ENCODE peak calls at places on chromosome 22, in four cellular contexts. C, L, V and B are unnamed samples.

GRCh38 chr22:44671742-44672141 is 30.3 kb upstream of the PRR5 start:
- DNase-seq in V (peak; percentile 83), C (no peak), L (no peak), B (peak; percentile 42)

GRCh38 chr22:26550498-26551033 is 38.3 kb upstream of the TFIP11 start:
- DNase-seq in C (no peak), L (no peak), V (peak; percentile 98), B (no peak)

GRCh38 chr22:19663286-19663815 is 51.0 kb upstream of the SEPTIN5 start:
- DNase-seq in L (no peak), V (peak; percentile 76), C (peak; percentile 94), B (peak; percentile 65)

GRCh38 chr22:30502911-30503310 is 2.6 kb downstream of the SEC14L4 start:
- DNase-seq in V (no peak), C (no peak), L (no peak), B (no peak)

GRCh38 chr22:45402466-45402865 is 10.9 kb downstream of the SMC1B start:
- DNase-seq in L (no peak), C (no peak), V (no peak), B (no peak)

GRCh38 chr22:32044913-32045312 is 1.9 kb downstream of the SLC5A1 start:
- DNase-seq in V (no peak), L (no peak), C (no peak), B (no peak)

GRCh38 chr22:40519284-40519947 is 117.1 kb downstream of the MRTFA start:
- DNase-seq in V (no peak), L (no peak), C (no peak), B (peak; percentile 36)

GRCh38 chr22:29306175-29306829 is at the start of gene GAS2L1:
- DNase-seq in L (no peak), V (peak; percentile 73), C (peak; percentile 85), B (peak; percentile 70)

GRCh38 chr22:27730649-27731433 is 70.7 kb downstream of the MN1 start:
- DNase-seq in L (no peak), C (no peak), V (no peak), B (no peak)

DNA sequence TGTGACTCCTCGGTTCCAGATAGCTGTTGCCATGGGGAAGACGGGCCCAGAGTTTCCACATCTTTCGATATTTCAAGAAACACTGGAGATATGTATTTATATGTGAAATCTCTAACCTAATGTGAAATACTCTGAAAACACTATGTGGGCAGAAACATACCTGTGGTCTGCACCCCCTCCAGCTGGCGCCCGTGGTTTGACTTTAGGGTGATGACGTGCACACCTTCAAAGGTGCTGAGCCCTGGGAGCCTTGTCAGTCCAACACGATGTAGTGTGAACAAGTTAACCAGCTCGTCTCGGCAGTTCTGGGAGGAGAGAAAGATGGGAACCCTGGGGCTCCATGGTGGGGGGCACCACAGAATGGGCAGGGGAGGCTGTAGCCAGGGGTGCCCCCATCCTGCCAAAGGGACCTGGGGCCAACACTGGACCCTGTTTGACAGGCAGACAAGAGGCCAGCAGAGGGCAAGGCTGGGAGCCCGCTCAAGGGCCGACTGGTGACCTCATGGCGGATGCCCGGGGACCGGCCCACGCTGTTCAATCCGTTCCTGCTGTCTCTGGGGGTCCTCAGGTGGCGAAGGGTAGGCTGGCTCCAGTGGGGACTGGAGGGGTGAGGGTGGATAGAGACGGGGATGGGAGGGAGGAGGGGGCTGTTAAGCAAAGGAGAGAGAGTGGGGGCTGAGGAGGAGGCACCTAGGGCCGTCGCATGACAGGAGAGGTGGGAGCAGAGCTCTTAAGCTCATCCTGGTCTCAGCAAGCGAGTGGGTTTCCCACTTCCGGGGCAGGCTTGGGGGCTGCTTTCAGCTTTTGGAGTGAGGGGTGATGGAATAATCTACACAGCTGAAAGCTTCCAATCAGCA is 43.8 kb downstream of the TRIOBP start:
- DNase-seq in V (no peak), L (no peak), C (no peak), B (peak; percentile 56)
- H3K9me3 ChIP-seq in V (no peaks in the 10 kb centered on the region), L (no peaks in the 10 kb centered on the region), C (no peaks in the 10 kb centered on the region), B (no peaks in the 10 kb centered on the region)

GRCh38 chr22:36776722-36777121 is 803 bp upstream of the IFT27 start:
- DNase-seq in V (no peak), L (no peak), C (no peak), B (no peak)

GRCh38 chr22:36773935-36774334 is 2.0 kb downstream of the IFT27 start:
- DNase-seq in V (peak; percentile 49), L (no peak), C (peak; percentile 23), B (peak; percentile 31)

GRCh38 chr22:36778020-36778419 is 2.1 kb upstream of the IFT27 start:
- DNase-seq in L (no peak), C (no peak), V (no peak), B (no peak)

GRCh38 chr22:36775589-36775965 is 342 bp downstream of the IFT27 start:
- DNase-seq in C (peak; percentile 31), V (peak; percentile 5), L (no peak), B (peak; percentile 7)

DNA sequence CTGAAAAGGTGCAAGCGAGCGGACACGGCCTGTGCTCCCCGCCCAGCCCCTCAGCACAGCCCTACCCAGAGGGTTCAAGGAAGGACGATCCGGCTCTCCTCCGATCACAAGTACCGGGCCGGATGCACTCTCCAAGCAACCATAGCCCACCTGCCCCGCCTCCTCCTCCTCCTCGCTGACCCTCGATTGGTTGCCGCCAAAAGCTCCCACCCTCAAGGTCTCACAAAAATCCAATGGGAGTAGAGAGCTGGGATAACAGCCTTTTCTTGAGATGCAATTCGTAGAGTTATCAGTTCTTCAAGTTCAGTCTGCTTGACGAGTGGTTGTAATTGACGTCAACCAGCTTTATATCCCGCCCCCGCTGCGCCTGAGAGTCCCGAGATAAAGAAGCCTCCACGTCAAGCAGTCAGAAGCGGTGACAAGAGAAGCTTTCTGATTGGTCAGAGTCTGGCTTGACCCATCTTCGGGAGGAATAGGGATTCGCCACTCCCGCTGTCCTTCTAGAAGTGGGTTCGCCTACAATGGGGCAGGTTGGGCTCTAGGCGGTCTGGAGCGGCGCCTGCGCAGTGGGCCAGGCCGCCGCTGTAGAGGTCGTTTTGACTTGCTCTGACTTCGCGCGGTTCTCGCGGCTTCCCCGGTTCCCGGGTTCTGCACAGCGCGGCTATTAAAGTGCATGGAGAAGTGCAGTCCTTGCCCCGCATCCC is at the start of gene IFT27:
- DNase-seq in C (peak; percentile 100), V (peak; percentile 100), L (peak; percentile 97), B (peak; percentile 100)
- H3K9ac ChIP-seq in C (peak within 1 kb of the TSS; percentile 60), V (peak within 1 kb of the TSS; percentile 56), L (peak within 1 kb of the TSS; percentile 85), B (peak within 1 kb of the TSS; percentile 63)

DNA sequence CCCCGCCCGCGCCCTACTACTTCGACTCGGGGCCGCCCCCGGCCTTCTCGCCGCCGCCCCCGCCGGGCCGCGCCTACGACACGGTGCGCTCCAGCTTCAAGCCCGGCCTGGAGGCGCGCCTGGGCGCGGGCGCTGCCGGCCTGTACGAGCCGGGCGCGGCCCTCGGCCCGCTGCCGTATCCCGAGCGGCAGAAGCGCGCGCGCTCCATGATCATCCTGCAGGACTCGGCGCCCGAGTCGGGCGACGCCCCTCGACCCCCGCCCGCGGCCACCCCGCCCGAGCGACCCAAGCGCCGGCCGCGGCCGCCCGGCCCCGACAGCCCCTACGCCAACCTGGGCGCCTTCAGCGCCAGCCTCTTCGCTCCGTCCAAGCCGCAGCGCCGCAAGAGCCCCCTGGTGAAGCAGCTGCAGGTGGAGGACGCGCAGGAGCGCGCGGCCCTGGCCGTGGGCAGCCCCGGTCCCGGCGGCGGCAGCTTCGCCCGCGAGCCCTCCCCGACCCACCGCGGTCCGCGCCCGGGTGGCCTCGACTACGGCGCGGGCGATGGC is 17.6 kb upstream of the ACR start:
- DNase-seq in V (no peak), C (no peak), L (no peak), B (no peak)
- H3K4me3 ChIP-seq in V (no peak overlapping the region), C (no peak overlapping the region), L (peak overlapping the region; percentile 36), B (no peak overlapping the region)

DNA sequence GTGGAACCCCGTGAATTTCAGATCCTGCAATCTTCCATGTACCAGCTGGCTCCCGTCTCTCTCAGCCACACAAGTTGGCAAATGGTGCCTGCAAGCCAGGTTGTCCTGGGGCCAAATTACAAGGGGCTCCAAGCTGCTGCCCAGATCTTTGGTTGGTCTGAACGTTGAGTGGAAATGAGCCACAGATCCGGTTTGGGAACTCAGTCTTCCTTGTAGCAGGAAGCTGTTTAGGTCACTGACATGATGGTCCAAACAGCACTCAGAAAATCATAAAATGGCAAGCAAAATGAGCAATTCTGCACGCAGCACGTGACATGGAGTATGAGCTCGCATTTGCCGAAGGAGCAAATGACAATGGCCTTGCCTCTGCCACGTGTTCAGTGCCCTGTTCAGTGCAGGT is 1496.4 kb downstream of the TBC1D22A start:
- DNase-seq in L (no peak), V (no peak), C (no peak), B (no peak)
- H3K9me3 ChIP-seq in L (no peaks in the 10 kb centered on the region), V (peaks cover 59% of the 10 kb centered on the region), C (peaks cover 17% of the 10 kb centered on the region), B (peaks cover 64% of the 10 kb centered on the region)

GRCh38 chr22:50112151-50113118 is 22.6 kb downstream of the MOV10L1 start:
- DNase-seq in L (no peak), C (peak; percentile 90), V (peak; percentile 86), B (peak; percentile 11)
- H3K9ac ChIP-seq in L (no peak overlapping the region), C (peak overlapping the region; percentile 70), V (no peak overlapping the region), B (no peak overlapping the region)

GRCh38 chr22:38709306-38709705 is 3.6 kb downstream of the GTPBP1 start:
- DNase-seq in V (no peak), L (no peak), C (peak; percentile 24), B (no peak)
- H3K4me3 ChIP-seq in V (no peak overlapping the region), L (no peak overlapping the region), C (no peak overlapping the region), B (no peak overlapping the region)

GRCh38 chr22:47201996-47202818 is 439.8 kb downstream of the TBC1D22A start:
- DNase-seq in V (no peak), C (no peak), L (no peak), B (no peak)
- H3K9me3 ChIP-seq in V (no peaks in the 10 kb centered on the region), C (no peaks in the 10 kb centered on the region), L (no peaks in the 10 kb centered on the region), B (peaks cover 24% of the 10 kb centered on the region)

GRCh38 chr22:49368221-49368975 is 459.3 kb downstream of the BRD1 start:
- DNase-seq in C (no peak), V (no peak), L (no peak), B (no peak)
- H3K9ac ChIP-seq in C (no peak overlapping the region), V (no peak overlapping the region), L (no peak overlapping the region), B (no peak overlapping the region)